ENCODE peak calls at places on chromosomes 7 and 10, in ten cellular contexts. R is PC-3, P is Calu3, F is GM23338, S is osteocyte, W is lower leg skin, E is sigmoid colon, L is chondrocyte, I is RWPE1, N is testis. Z is an unnamed sample.

GRCh38 chr10:94104316-94105060 is 110.8 kb downstream of the PLCE1 start:
- DNase-seq in L (no peak), S (no peak), E (no peak), P (no peak), W (no peak), F (no peak), N (no peak), I (no peak), R (peak; percentile 49), Z (no peak)

GRCh38 chr7:67917118-67917755 is 920.6 kb downstream of the TYW1 start:
- DNase-seq in R (no peak), E (no peak), S (no peak), F (no peak), W (no peak), P (no peak), N (no peak), I (no peak), L (no peak), Z (no peak)

GRCh38 chr10:16155761-16156322 is 281.0 kb upstream of the PTER start:
- DNase-seq in S (no peak), L (no peak), P (no peak), F (peak; percentile 52), N (no peak), E (no peak), I (no peak), W (no peak), R (no peak), Z (no peak)

GRCh38 chr7:111958431-111958830 is 247.8 kb downstream of the DOCK4 start:
- DNase-seq in E (no peak), R (no peak), F (no peak), P (no peak), W (no peak), S (no peak), I (no peak), N (no peak), L (no peak), Z (no peak)

GRCh38 chr7:37311282-37311868 is 137.3 kb downstream of the ELMO1 start:
- DNase-seq in L (no peak), N (no peak), E (no peak), P (no peak), R (no peak), I (no peak), W (no peak), S (no peak), F (no peak), Z (no peak)

GRCh38 chr7:80309971-80310549 is 175.4 kb downstream of the GNAI1 start:
- DNase-seq in I (no peak), R (no peak), S (no peak), E (no peak), W (no peak), N (no peak), L (no peak), F (no peak), P (no peak), Z (no peak)

GRCh38 chr7:151743481-151743983 is 133.4 kb downstream of the PRKAG2 start:
- DNase-seq in W (no peak), R (no peak), L (no peak), S (no peak), P (no peak), N (peak; percentile 36), E (no peak), I (no peak), F (no peak), Z (no peak)

GRCh38 chr10:52632591-52632990 is 140.0 kb downstream of the MBL2 start:
- DNase-seq in E (no peak), R (peak; percentile 74), W (no peak), P (no peak), L (no peak), S (no peak), I (no peak), N (no peak), F (peak; percentile 34), Z (no peak)

GRCh38 chr10:17141504-17142229 is 12.1 kb upstream of the CUBN start:
- DNase-seq in R (no peak), L (no peak), E (no peak), N (no peak), I (no peak), S (no peak), W (no peak), F (no peak), P (no peak), Z (peak; percentile 18)

GRCh38 chr7:36526720-36527548 is 137.3 kb downstream of the ANLN start:
- DNase-seq in W (no peak), E (no peak), I (peak; percentile 92), S (no peak), F (no peak), P (peak; percentile 39), R (peak; percentile 88), N (no peak), L (no peak), Z (peak; percentile 88)

GRCh38 chr7:128398016-128398840 is 11.6 kb downstream of the IMPDH1 start:
- DNase-seq in L (peak; percentile 67), S (no peak), F (peak; percentile 85), P (peak; percentile 67), R (peak; percentile 65), I (no peak), E (peak; percentile 80), N (peak; percentile 73), W (no peak), Z (no peak)
- TF ChIP-seq CTCF in L (peak; percentile 87), S (peak; percentile 84), F (peak; percentile 94), P (peak; percentile 92), R (peak; percentile 86), I (peak; percentile 98), E (peak; percentile 96), N (peak; percentile 68), W (no peak), Z (peak; percentile 83)

DNA sequence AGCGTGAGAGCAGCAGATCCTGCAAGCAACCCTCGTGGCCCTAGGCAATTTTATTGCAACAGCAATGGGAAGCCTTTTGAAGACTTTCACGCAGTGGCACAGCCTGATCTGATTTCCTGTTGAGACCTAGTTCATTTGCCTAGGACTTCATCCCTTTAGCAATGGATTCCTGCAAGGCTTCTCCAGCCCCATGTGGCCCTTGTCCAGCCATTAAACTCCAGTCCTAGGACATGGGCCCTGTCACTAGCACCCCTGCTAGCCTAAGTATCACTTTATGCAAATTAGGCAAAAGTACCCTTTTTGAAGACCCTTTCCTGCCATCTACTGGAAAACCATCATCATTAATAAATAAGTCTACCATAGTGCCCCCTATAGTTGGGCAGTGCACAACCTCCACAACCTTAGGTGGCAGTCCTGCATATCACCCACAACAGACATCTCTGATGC is 379.4 kb downstream of the GALNT17 start:
- DNase-seq in L (no peak), S (no peak), N (no peak), W (no peak), E (no peak), F (peak; percentile 77), R (no peak), P (no peak), I (no peak), Z (no peak)
- TF ChIP-seq CTCF in L (peak; percentile 69), S (no peak), N (no peak), W (no peak), E (no peak), F (peak; percentile 72), R (no peak), P (no peak), I (no peak), Z (no peak)

GRCh38 chr10:95556994-95557767 is 4.0 kb downstream of the SORBS1 start:
- DNase-seq in L (no peak), R (no peak), F (no peak), S (no peak), I (no peak), W (no peak), E (no peak), N (no peak), P (no peak), Z (no peak)

GRCh38 chr10:95560288-95561199 is 627 bp downstream of the SORBS1 start:
- DNase-seq in W (peak; percentile 25), L (no peak), N (peak; percentile 48), I (peak; percentile 53), P (peak; percentile 38), E (peak; percentile 80), S (no peak), R (peak; percentile 19), F (peak; percentile 74), Z (peak; percentile 30)

GRCh38 chr10:95559466-95559865 is 1.7 kb downstream of the SORBS1 start:
- DNase-seq in S (no peak), N (no peak), L (no peak), R (no peak), I (no peak), F (peak; percentile 61), W (no peak), E (peak; percentile 85), P (no peak), Z (no peak)

GRCh38 chr10:95561200-95562177 is at the start of gene SORBS1:
- DNase-seq in N (peak; percentile 97), R (peak; percentile 94), L (peak; percentile 96), F (peak; percentile 98), I (peak; percentile 98), P (peak; percentile 92), S (peak; percentile 97), E (peak; percentile 99), W (peak; percentile 96), Z (peak; percentile 98)

GRCh38 chr10:95558593-95559320 is 2.4 kb downstream of the SORBS1 start:
- DNase-seq in W (no peak), R (no peak), P (no peak), E (no peak), S (no peak), L (no peak), I (no peak), F (no peak), N (no peak), Z (no peak)
- TF ChIP-seq CTCF in W (no peak), R (no peak), P (no peak), E (no peak), S (no peak), L (no peak), I (no peak), F (peak; percentile 31), N (no peak), Z (no peak)

GRCh38 chr10:6406220-6407033 is 173.6 kb downstream of the PRKCQ start:
- DNase-seq in P (peak; percentile 52), L (no peak), F (peak; percentile 41), W (no peak), S (peak; percentile 23), R (peak; percentile 55), E (no peak), N (no peak), I (peak; percentile 54), Z (peak; percentile 45)

GRCh38 chr10:6410830-6411229 is 169.2 kb downstream of the PRKCQ start:
- DNase-seq in L (no peak), E (no peak), W (no peak), N (no peak), I (no peak), S (no peak), R (no peak), P (no peak), F (no peak), Z (no peak)

GRCh38 chr10:6409982-6410694 is 169.9 kb downstream of the PRKCQ start:
- DNase-seq in N (peak; percentile 48), P (no peak), W (peak; percentile 51), L (no peak), E (no peak), R (no peak), I (no peak), S (peak; percentile 1), F (peak; percentile 41), Z (peak; percentile 35)

GRCh38 chr10:6407034-6407721 is 172.9 kb downstream of the PRKCQ start:
- DNase-seq in W (no peak), I (no peak), N (no peak), F (no peak), E (no peak), P (no peak), L (no peak), S (peak; percentile 25), R (no peak), Z (no peak)

DNA sequence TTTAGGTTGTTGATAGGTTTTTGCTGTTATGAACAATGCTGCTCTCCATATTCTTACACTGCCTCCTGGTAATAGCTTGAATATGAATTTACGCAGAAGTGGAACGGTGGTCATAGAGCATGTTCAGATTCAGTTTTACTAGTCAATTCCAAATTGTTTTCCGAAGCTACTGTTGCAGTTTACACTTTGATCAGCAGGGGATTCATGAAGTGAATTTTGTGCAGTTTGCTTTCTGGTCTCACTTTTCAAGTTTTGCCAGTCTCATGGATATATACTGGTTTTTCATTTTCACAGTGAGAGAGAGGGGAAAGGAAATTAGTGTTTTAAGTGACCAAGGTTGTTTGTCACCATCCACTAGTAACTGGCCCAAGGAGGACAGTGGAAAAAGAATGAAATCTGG is 171.3 kb downstream of the PRKCQ start:
- DNase-seq in W (no peak), F (no peak), L (no peak), I (no peak), N (no peak), S (peak; percentile 4), E (no peak), P (no peak), R (no peak), Z (no peak)
- TF ChIP-seq CTCF in W (no peak), F (no peak), L (peak; percentile 32), I (no peak), N (peak; percentile 20), S (no peak), E (no peak), P (no peak), R (peak; percentile 11), Z (peak; percentile 16)

Z was measured in mammary epithelial cell.